ENCODE peak calls at places on chromosomes 16 and 17, in eight cellular contexts. X, N, B, C, Q, W, L and V are unnamed samples.

GRCh38 chr17:65595071-65595655 is 33.7 kb upstream of the AXIN2 start:
- DNase-seq in X (no peak), N (no peak), B (peak), C (no peak), Q (no peak), W (no peak), L (no peak), V (no peak)

GRCh38 chr16:58426095-58426494 is 33.8 kb downstream of the GINS3 start:
- DNase-seq in X (peak), N (no peak), B (no peak), C (no peak), Q (no peak), W (no peak), L (no peak), V (no peak)

GRCh38 chr16:2042171-2042570 is 5.5 kb downstream of the NTHL1 start:
- DNase-seq in X (no peak), N (peak), B (no peak), C (no peak), Q (no peak), W (no peak), L (no peak), V (no peak)

GRCh38 chr16:35450648-35451047 is 1991.2 kb downstream of the TP53TG3F start:
- DNase-seq in X (no peak), N (no peak), B (no peak), C (no peak), Q (no peak), W (no peak), L (no peak), V (no peak)

GRCh38 chr17:71003736-71004135 is 834.4 kb downstream of the KCNJ2 start:
- DNase-seq in X (no peak), N (no peak), B (no peak), C (no peak), Q (no peak), W (no peak), L (no peak), V (no peak)

GRCh38 chr16:88468289-88469129 is 15.4 kb downstream of the ZFPM1 start:
- DNase-seq in X (no peak), N (peak), B (no peak), C (peak), Q (no peak), W (peak), L (peak), V (peak)

GRCh38 chr17:81930142-81931125 is 2.9 kb upstream of the MAFG start:
- DNase-seq in X (no peak), N (no peak), B (no peak), C (no peak), Q (no peak), W (peak), L (no peak), V (peak)

GRCh38 chr17:48795444-48796162 is 21.4 kb downstream of the TTLL6 start:
- DNase-seq in X (no peak), N (no peak), B (peak), C (no peak), Q (no peak), W (peak), L (peak), V (peak)

GRCh38 chr16:86975445-86975844 is 341.7 kb downstream of the C16orf95 start:
- DNase-seq in X (no peak), N (peak), B (peak), C (peak), Q (no peak), W (peak), L (peak), V (peak)

GRCh38 chr16:69404275-69404805 is 18.5 kb upstream of the TERF2 start:
- DNase-seq in X (no peak), N (peak), B (peak), C (peak), Q (no peak), W (peak), L (peak), V (peak)

GRCh38 chr17:40541873-40542561 is 23.3 kb downstream of the CCR7 start:
- DNase-seq in X (no peak), N (no peak), B (no peak), C (no peak), Q (peak), W (peak), L (no peak), V (no peak)

GRCh38 chr17:28985950-28986713 is 19.7 kb downstream of the SEZ6 start:
- DNase-seq in X (no peak), N (no peak), B (no peak), C (no peak), Q (no peak), W (no peak), L (no peak), V (no peak)

GRCh38 chr17:58049533-58049932 is 33.7 kb upstream of the DYNLL2 start:
- DNase-seq in X (no peak), N (no peak), B (no peak), C (no peak), Q (no peak), W (no peak), L (no peak), V (no peak)

GRCh38 chr17:49784636-49785035 is 3.8 kb upstream of the KAT7 start:
- DNase-seq in X (no peak), N (no peak), B (no peak), C (no peak), Q (no peak), W (no peak), L (no peak), V (no peak)

GRCh38 chr16:24838554-24839266 is 7.1 kb upstream of the SLC5A11 start:
- DNase-seq in X (no peak), N (no peak), B (peak), C (no peak), Q (peak), W (peak), L (peak), V (peak)

GRCh38 chr16:82767808-82768207 is 141.0 kb downstream of the CDH13 start:
- DNase-seq in X (no peak), N (no peak), B (no peak), C (no peak), Q (no peak), W (no peak), L (no peak), V (no peak)

GRCh38 chr16:4239020-4239419 is 2.9 kb downstream of the SRL start:
- DNase-seq in X (no peak), N (no peak), B (no peak), C (no peak), Q (no peak), W (no peak), L (no peak), V (no peak)

GRCh38 chr17:78840780-78841611 is at the start of gene USP36:
- DNase-seq in X (peak), N (peak), B (peak), C (peak), Q (peak), W (peak), L (peak), V (peak)

GRCh38 chr17:44906987-44907681 is 7.9 kb upstream of the EFTUD2 start:
- DNase-seq in X (no peak), N (no peak), B (no peak), C (no peak), Q (no peak), W (no peak), L (peak), V (no peak)

GRCh38 chr17:45751466-45751865 is 32.7 kb upstream of the CRHR1 start:
- DNase-seq in X (no peak), N (no peak), B (no peak), C (no peak), Q (no peak), W (no peak), L (no peak), V (no peak)

GRCh38 chr17:49703557-49704277 is 4.0 kb downstream of the SLC35B1 start:
- DNase-seq in X (no peak), N (peak), B (peak), C (peak), Q (no peak), W (peak), L (peak), V (peak)

GRCh38 chr17:50627782-50628601 is 6.7 kb upstream of the ABCC3 start:
- DNase-seq in X (no peak), N (peak), B (no peak), C (peak), Q (no peak), W (no peak), L (no peak), V (no peak)

GRCh38 chr16:86816930-86817625 is 238.7 kb downstream of the FOXL1 start:
- DNase-seq in X (no peak), N (no peak), B (no peak), C (no peak), Q (no peak), W (no peak), L (no peak), V (no peak)